ENCODE peak calls at places on chromosomes 16 and 17, in four cellular contexts. One of them, this sample, is unnamed.

GRCh38 chr17:64622931-64623654 is 39.0 kb downstream of the SMURF2 start:
- DNase-seq in WTC11: no peak
- DNase-seq in HepG2: peak; percentile 28
- DNase-seq in GM12878: no peak
- DNase-seq in this sample: no peak

GRCh38 chr17:80124351-80124981 is 22.5 kb downstream of the EIF4A3 start:
- DNase-seq in WTC11: peak; percentile 75
- DNase-seq in HepG2: peak; percentile 75
- DNase-seq in GM12878: no peak
- DNase-seq in this sample: no peak

GRCh38 chr17:50205931-50206505 is 4.6 kb upstream of the COL1A1 start:
- DNase-seq in WTC11: no peak
- DNase-seq in HepG2: no peak
- DNase-seq in GM12878: no peak
- DNase-seq in this sample: no peak

GRCh38 chr16:87222335-87222734 is 94.9 kb downstream of the C16orf95 start:
- DNase-seq in WTC11: no peak
- DNase-seq in HepG2: no peak
- DNase-seq in GM12878: no peak
- DNase-seq in this sample: no peak

GRCh38 chr16:74999683-75000480 is 1.1 kb downstream of the ZNRF1 start:
- DNase-seq in WTC11: peak; percentile 78
- DNase-seq in HepG2: peak; percentile 44
- DNase-seq in GM12878: no peak
- DNase-seq in this sample: no peak

GRCh38 chr17:51662204-51663056 is 402.1 kb downstream of the UTP18 start:
- DNase-seq in WTC11: no peak
- DNase-seq in HepG2: no peak
- DNase-seq in GM12878: no peak
- DNase-seq in this sample: no peak

GRCh38 chr17:77693301-77693700 is 265.2 kb upstream of the TNRC6C start:
- DNase-seq in WTC11: no peak
- DNase-seq in HepG2: no peak
- DNase-seq in GM12878: no peak
- DNase-seq in this sample: no peak

GRCh38 chr17:77472837-77473214 is 332.1 kb downstream of the SEC14L1 start:
- DNase-seq in WTC11: no peak
- DNase-seq in HepG2: no peak
- DNase-seq in GM12878: no peak
- DNase-seq in this sample: no peak

GRCh38 chr16:6749714-6750113 is 582.9 kb upstream of the RBFOX1 start:
- DNase-seq in WTC11: no peak
- DNase-seq in HepG2: no peak
- DNase-seq in GM12878: no peak
- DNase-seq in this sample: no peak

GRCh38 chr17:41777579-41778188 is 8.8 kb downstream of the JUP start:
- DNase-seq in WTC11: no peak
- DNase-seq in HepG2: peak; percentile 77
- DNase-seq in GM12878: no peak
- DNase-seq in this sample: no peak

GRCh38 chr17:17787568-17787967 is 49.2 kb downstream of the SREBF1 start:
- DNase-seq in WTC11: no peak
- DNase-seq in HepG2: no peak
- DNase-seq in GM12878: no peak
- DNase-seq in this sample: no peak

GRCh38 chr16:3954411-3954921 is 74.0 kb upstream of the CREBBP start:
- DNase-seq in WTC11: no peak
- DNase-seq in HepG2: peak; percentile 17
- DNase-seq in GM12878: no peak
- DNase-seq in this sample: peak; percentile 34

GRCh38 chr16:55179858-55180585 is 144.0 kb upstream of the IRX6 start:
- DNase-seq in WTC11: no peak
- DNase-seq in HepG2: no peak
- DNase-seq in GM12878: no peak
- DNase-seq in this sample: no peak

GRCh38 chr17:362721-363120 is 10.1 kb upstream of the RPH3AL start:
- DNase-seq in WTC11: no peak
- DNase-seq in HepG2: no peak
- DNase-seq in GM12878: no peak
- DNase-seq in this sample: no peak

GRCh38 chr17:64020068-64020766 is at the start of gene ICAM2:
- DNase-seq in WTC11: no peak
- DNase-seq in HepG2: no peak
- DNase-seq in GM12878: peak; percentile 90
- DNase-seq in this sample: no peak

GRCh38 chr17:13350466-13350865 is 251.3 kb downstream of the HS3ST3A1 start:
- DNase-seq in WTC11: no peak
- DNase-seq in HepG2: no peak
- DNase-seq in GM12878: no peak
- DNase-seq in this sample: no peak

GRCh38 chr16:89150981-89151380 is 20.6 kb upstream of the CDH15 start:
- DNase-seq in WTC11: no peak
- DNase-seq in HepG2: no peak
- DNase-seq in GM12878: no peak
- DNase-seq in this sample: no peak

GRCh38 chr17:80695979-80696378 is 151.3 kb downstream of the RPTOR start:
- DNase-seq in WTC11: no peak
- DNase-seq in HepG2: no peak
- DNase-seq in GM12878: no peak
- DNase-seq in this sample: no peak

GRCh38 chr16:86991679-86992078 is 325.5 kb downstream of the C16orf95 start:
- DNase-seq in WTC11: no peak
- DNase-seq in HepG2: no peak
- DNase-seq in GM12878: no peak
- DNase-seq in this sample: no peak

GRCh38 chr17:59561042-59561441 is 4.4 kb upstream of the DHX40 start:
- DNase-seq in WTC11: no peak
- DNase-seq in HepG2: peak; percentile 49
- DNase-seq in GM12878: no peak
- DNase-seq in this sample: no peak

GRCh38 chr16:59296888-59297287 is 562.8 kb upstream of the GOT2 start:
- DNase-seq in WTC11: no peak
- DNase-seq in HepG2: no peak
- DNase-seq in GM12878: no peak
- DNase-seq in this sample: no peak

GRCh38 chr16:1493746-1494094 is 560 bp downstream of the TELO2 start:
- DNase-seq in WTC11: peak; percentile 39
- DNase-seq in HepG2: no peak
- DNase-seq in GM12878: no peak
- DNase-seq in this sample: peak; percentile 37

GRCh38 chr17:48181653-48182052 is 74.1 kb downstream of the SNX11 start:
- DNase-seq in WTC11: peak; percentile 44
- DNase-seq in HepG2: no peak
- DNase-seq in GM12878: no peak
- DNase-seq in this sample: no peak

GRCh38 chr17:47693667-47694017 is 319 bp upstream of the TBKBP1 start:
- DNase-seq in WTC11: no peak
- DNase-seq in HepG2: no peak
- DNase-seq in GM12878: no peak
- DNase-seq in this sample: no peak

GRCh38 chr16:11162571-11163268 is 93.3 kb downstream of the SOCS1 start:
- DNase-seq in WTC11: no peak
- DNase-seq in HepG2: no peak
- DNase-seq in GM12878: no peak
- DNase-seq in this sample: no peak

GRCh38 chr17:4318596-4318995 is 47.9 kb downstream of the UBE2G1 start:
- DNase-seq in WTC11: no peak
- DNase-seq in HepG2: no peak
- DNase-seq in GM12878: no peak
- DNase-seq in this sample: no peak

GRCh38 chr16:9909072-9909471 is 273.2 kb downstream of the GRIN2A start:
- DNase-seq in WTC11: no peak
- DNase-seq in HepG2: no peak
- DNase-seq in GM12878: no peak
- DNase-seq in this sample: no peak

GRCh38 chr17:75684249-75684648 is 17.1 kb downstream of the SAP30BP start:
- DNase-seq in WTC11: no peak
- DNase-seq in HepG2: no peak
- DNase-seq in GM12878: no peak
- DNase-seq in this sample: peak; percentile 35

GRCh38 chr16:10938321-10938720 is 3.9 kb downstream of the DEXI start:
- DNase-seq in WTC11: no peak
- DNase-seq in HepG2: no peak
- DNase-seq in GM12878: no peak
- DNase-seq in this sample: no peak

DNA sequence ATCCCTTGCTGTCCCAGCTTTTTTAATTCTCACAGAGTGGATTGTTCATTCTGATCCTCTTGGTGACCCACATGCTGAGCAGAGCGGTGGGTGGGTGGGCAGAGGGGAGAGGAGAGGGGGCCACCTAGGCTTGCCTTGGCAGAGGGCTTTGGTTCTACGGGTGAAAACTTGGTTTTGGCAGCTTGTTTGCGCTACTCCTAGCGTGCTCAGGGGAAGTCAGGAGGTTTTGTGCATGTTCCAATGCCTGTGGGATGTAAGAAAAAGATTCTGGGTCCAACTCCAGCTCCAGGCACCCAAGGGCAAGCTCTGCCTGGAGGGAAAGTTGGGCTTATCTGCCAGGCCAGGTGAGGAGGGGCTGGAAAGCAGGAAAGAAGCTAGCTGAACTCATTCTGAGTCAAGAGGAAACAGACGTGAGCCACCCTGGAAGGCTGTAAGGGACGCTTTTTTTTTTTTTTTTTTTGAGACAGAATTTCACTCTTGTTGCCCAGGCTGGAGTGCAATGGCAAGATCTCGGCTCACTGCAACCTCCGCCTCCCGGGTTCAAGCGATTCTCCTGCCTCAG is 169.1 kb downstream of the WSCD1 start:
- DNase-seq in WTC11: no peak
- DNase-seq in HepG2: no peak
- DNase-seq in GM12878: no peak
- DNase-seq in this sample: no peak
- TF ChIP-seq ETV6 in WTC11: no peak
- TF ChIP-seq ETV6 in HepG2: no peak
- TF ChIP-seq ETV6 in GM12878: no peak
- TF ChIP-seq ETV6 in this sample: no peak

GRCh38 chr16:68284847-68285246 is 20.5 kb downstream of the SLC7A6 start:
- DNase-seq in WTC11: no peak
- DNase-seq in HepG2: no peak
- DNase-seq in GM12878: peak; percentile 66
- DNase-seq in this sample: no peak
- TF ChIP-seq ETV6 in WTC11: no peak
- TF ChIP-seq ETV6 in HepG2: no peak
- TF ChIP-seq ETV6 in GM12878: no peak
- TF ChIP-seq ETV6 in this sample: no peak

DNA sequence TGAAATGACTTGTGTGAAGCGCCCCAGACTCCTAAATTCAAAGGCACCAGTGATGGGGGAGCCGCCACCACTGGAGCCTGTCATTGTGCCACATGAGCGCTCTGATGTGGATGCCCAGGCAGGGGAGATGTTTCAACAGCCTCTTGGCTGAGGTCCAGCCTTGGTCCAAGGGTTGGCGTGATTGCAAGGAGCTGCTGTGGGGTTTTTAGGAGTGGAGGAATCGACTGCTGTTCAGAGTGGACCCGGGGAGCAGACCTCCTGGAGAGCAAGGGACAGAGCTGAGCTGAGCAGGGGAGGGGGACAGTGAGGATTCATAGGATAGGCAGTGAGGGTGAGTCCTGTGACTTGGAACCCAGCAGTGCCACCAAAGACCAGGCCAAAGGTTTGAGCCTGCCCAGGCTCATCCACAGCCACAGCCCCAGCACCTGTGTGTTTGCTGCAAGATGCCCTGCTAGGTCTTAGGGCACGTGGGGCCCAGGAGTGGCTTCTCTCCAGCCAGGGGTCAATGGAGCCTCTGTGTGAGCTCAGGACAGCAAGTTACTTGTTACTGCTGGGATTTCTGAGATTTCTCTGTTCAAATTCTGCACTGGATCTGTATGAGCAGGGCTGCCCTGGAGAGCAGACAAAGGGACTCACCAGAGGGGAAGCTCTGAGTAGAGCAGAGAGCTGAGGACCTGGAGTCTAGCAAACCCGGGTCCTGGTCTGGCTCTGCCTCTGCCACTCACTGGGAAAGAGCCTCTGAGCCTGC is 20.3 kb downstream of the RHBDL3 start:
- DNase-seq in WTC11: no peak
- DNase-seq in HepG2: no peak
- DNase-seq in GM12878: no peak
- DNase-seq in this sample: no peak
- TF ChIP-seq ETV6 in WTC11: no peak
- TF ChIP-seq ETV6 in HepG2: no peak
- TF ChIP-seq ETV6 in GM12878: no peak
- TF ChIP-seq ETV6 in this sample: no peak

DNA sequence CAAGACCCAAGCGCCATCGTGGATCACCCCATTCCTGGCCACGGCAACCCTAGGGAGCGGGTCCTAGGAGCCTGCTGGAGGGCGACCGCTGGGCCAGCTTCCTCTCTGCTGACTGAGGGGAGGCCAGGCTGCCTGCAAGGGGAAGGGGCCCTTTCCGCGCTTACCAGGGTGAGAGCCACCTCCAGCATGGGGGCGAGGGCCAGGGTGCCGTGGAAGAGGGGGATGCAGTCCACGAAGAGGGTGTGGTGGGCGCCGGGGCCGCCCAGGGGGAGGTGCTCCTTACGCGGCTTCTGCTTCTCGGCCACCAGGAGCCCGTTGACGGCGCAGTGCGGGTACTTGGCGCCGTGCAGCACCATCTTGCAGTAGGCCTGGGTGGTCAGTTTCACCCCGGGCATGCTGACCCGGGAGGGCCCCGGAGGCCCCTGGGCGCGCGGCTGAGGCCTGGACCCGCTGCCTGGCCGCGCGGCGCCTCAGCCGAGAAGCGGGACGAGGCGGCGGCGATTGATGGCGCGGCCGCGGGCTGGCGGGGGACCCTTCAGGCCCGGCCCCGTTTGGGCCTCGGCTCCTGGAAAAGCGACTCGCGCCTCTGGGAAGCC is 345 bp downstream of the EMC8 start:
- DNase-seq in WTC11: peak; percentile 25
- DNase-seq in HepG2: no peak
- DNase-seq in GM12878: no peak
- DNase-seq in this sample: peak; percentile 87
- TF ChIP-seq ETV6 in WTC11: no peak
- TF ChIP-seq ETV6 in HepG2: no peak
- TF ChIP-seq ETV6 in GM12878: no peak
- TF ChIP-seq ETV6 in this sample: no peak

GRCh38 chr17:15999141-15999973 is at the start of the genes TTC19 and ZSWIM7:
- DNase-seq in WTC11: peak; percentile 98
- DNase-seq in HepG2: peak; percentile 92
- DNase-seq in GM12878: peak; percentile 83
- DNase-seq in this sample: peak; percentile 95
- TF ChIP-seq ETV6 in WTC11: peak; percentile 97
- TF ChIP-seq ETV6 in HepG2: peak; percentile 61
- TF ChIP-seq ETV6 in GM12878: no peak
- TF ChIP-seq ETV6 in this sample: no peak

GRCh38 chr17:68540981-68541380 is 28.8 kb downstream of the PRKAR1A start:
- DNase-seq in WTC11: no peak
- DNase-seq in HepG2: no peak
- DNase-seq in GM12878: no peak
- DNase-seq in this sample: no peak
- TF ChIP-seq ETV6 in WTC11: no peak
- TF ChIP-seq ETV6 in HepG2: no peak
- TF ChIP-seq ETV6 in GM12878: no peak
- TF ChIP-seq ETV6 in this sample: no peak